ENCODE peak calls at places on chromosomes 2 and 18, in ten cellular contexts. E, N, Y, I, J, P, K, R, F and W are unnamed samples.

GRCh38 chr2:229206548-229206947 is 64.5 kb downstream of the PID1 start:
- DNase-seq in E (no peak), N (no peak), Y (no peak), I (no peak), J (no peak), P (no peak), K (no peak), R (no peak), F (no peak), W (no peak)

GRCh38 chr18:50707841-50708240 is 112.0 kb downstream of the MRO start:
- DNase-seq in E (no peak), N (no peak), Y (no peak), I (no peak), J (no peak), P (no peak), K (no peak), R (no peak), F (no peak), W (no peak)

GRCh38 chr2:38835990-38836389 is 39.7 kb downstream of the DHX57 start:
- DNase-seq in E (no peak), N (no peak), Y (no peak), I (peak; percentile 25), J (no peak), P (no peak), K (peak; percentile 13), R (no peak), F (no peak), W (no peak)

GRCh38 chr18:58148954-58149471 is 105.0 kb downstream of the NEDD4L start:
- DNase-seq in E (no peak), N (no peak), Y (no peak), I (no peak), J (no peak), P (no peak), K (peak; percentile 41), R (no peak), F (no peak), W (peak; percentile 12)

GRCh38 chr18:10833656-10834055 is 307.8 kb downstream of the NAPG start:
- DNase-seq in E (no peak), N (no peak), Y (no peak), I (no peak), J (no peak), P (no peak), K (no peak), R (no peak), F (no peak), W (peak; percentile 39)

GRCh38 chr2:234178309-234179030 is 128.0 kb downstream of the SPP2 start:
- DNase-seq in E (no peak), N (no peak), Y (peak; percentile 51), I (no peak), J (no peak), P (peak; percentile 66), K (no peak), R (no peak), F (no peak), W (peak; percentile 44)

GRCh38 chr18:35827275-35827929 is 145.1 kb upstream of the RMP24 start:
- DNase-seq in E (no peak), N (no peak), Y (no peak), I (no peak), J (no peak), P (no peak), K (no peak), R (no peak), F (no peak), W (no peak)

GRCh38 chr2:207163815-207164747 is 1.7 kb downstream of the KLF7 start:
- DNase-seq in E (peak; percentile 15), N (no peak), Y (peak; percentile 59), I (no peak), J (peak; percentile 76), P (peak; percentile 55), K (peak; percentile 78), R (no peak), F (no peak), W (peak; percentile 78)

GRCh38 chr2:71746946-71747501 is 293.7 kb downstream of the DYSF start:
- DNase-seq in E (peak; percentile 25), N (no peak), Y (peak; percentile 18), I (no peak), J (peak; percentile 62), P (peak; percentile 56), K (peak; percentile 22), R (no peak), F (no peak), W (peak; percentile 55)

GRCh38 chr2:100793982-100794381 is 26.0 kb upstream of the NPAS2 start:
- DNase-seq in E (no peak), N (no peak), Y (no peak), I (no peak), J (no peak), P (no peak), K (no peak), R (no peak), F (no peak), W (no peak)

GRCh38 chr2:222861411-222862067 is 703 bp downstream of the ACSL3 start:
- DNase-seq in E (no peak), N (no peak), Y (peak; percentile 32), I (no peak), J (peak; percentile 79), P (peak; percentile 37), K (peak; percentile 53), R (no peak), F (no peak), W (no peak)

GRCh38 chr2:31247671-31248070 is 13.7 kb downstream of the EHD3 start:
- DNase-seq in E (no peak), N (no peak), Y (no peak), I (no peak), J (no peak), P (peak; percentile 56), K (no peak), R (no peak), F (no peak), W (no peak)

GRCh38 chr2:181742908-181743722 is 62.8 kb upstream of the NEUROD1 start:
- DNase-seq in E (no peak), N (no peak), Y (peak; percentile 73), I (peak; percentile 5), J (no peak), P (peak; percentile 62), K (peak; percentile 64), R (no peak), F (no peak), W (peak; percentile 76)

GRCh38 chr2:75428627-75429026 is 132.1 kb downstream of the EVA1A start:
- DNase-seq in E (no peak), N (no peak), Y (no peak), I (no peak), J (no peak), P (no peak), K (no peak), R (no peak), F (no peak), W (no peak)

GRCh38 chr2:96264656-96265348 is 995 bp downstream of the TMEM127 start:
- DNase-seq in E (no peak), N (no peak), Y (peak; percentile 46), I (no peak), J (peak; percentile 69), P (peak; percentile 45), K (peak; percentile 37), R (no peak), F (no peak), W (peak; percentile 33)

GRCh38 chr18:58254873-58255511 is 211.0 kb downstream of the NEDD4L start:
- DNase-seq in E (no peak), N (no peak), Y (peak; percentile 75), I (no peak), J (peak; percentile 86), P (no peak), K (no peak), R (no peak), F (no peak), W (no peak)

GRCh38 chr2:43026451-43027102 is 199.8 kb downstream of the ZFP36L2 start:
- DNase-seq in E (no peak), N (no peak), Y (no peak), I (no peak), J (peak; percentile 62), P (no peak), K (no peak), R (no peak), F (no peak), W (no peak)

DNA sequence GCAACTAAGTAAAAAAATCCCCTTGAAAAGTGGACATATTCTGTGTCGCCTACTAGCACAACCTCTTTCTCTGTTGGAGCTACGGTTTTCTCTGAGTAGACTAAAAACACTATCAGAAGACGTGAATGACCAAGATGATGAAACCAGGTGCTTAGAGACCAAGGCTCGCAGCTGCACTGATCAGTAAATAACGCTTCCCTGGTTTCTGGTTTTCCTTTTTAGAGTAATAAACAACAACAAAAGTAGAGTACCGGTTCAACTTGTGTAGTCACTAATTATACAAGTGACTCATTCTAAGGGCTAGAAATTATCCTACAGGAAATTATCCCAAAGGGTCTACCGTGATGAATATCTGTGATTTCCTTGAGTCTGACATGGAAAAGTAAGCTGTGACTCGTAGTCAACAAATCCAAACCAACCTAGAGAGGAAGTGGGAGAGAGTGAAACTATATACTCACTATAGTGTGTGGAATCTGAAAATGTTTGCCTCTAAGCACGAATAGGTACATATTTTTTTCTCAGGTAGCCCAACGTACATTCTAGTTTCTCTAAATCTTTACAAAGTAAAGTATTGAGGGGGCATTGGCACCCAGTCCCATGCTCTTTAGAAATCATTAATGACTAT is 17.8 kb downstream of the RASGRP3 start:
- DNase-seq in E (no peak), N (no peak), Y (no peak), I (no peak), J (no peak), P (peak; percentile 14), K (no peak), R (no peak), F (no peak), W (no peak)
- H3K4me3 ChIP-seq in E (no peak overlapping the region), N (no peak overlapping the region), Y (no peak overlapping the region), I (no peak overlapping the region), J (no peak overlapping the region), P (no peak overlapping the region), K (no peak overlapping the region), R (no peak overlapping the region), F (no peak overlapping the region), W (no peak overlapping the region)

GRCh38 chr2:194867328-194867727 is 789.7 kb upstream of the SLC39A10 start:
- DNase-seq in E (no peak), N (no peak), Y (peak; percentile 27), I (no peak), J (no peak), P (no peak), K (no peak), R (no peak), F (no peak), W (peak; percentile 3)
- TF ChIP-seq CTCF in E (no peak), N (no peak), Y (peak; percentile 52), I (no peak), J (no peak), P (peak; percentile 42), K (peak; percentile 31), R (peak; percentile 47), F (peak; percentile 51), W (peak; percentile 33)

DNA sequence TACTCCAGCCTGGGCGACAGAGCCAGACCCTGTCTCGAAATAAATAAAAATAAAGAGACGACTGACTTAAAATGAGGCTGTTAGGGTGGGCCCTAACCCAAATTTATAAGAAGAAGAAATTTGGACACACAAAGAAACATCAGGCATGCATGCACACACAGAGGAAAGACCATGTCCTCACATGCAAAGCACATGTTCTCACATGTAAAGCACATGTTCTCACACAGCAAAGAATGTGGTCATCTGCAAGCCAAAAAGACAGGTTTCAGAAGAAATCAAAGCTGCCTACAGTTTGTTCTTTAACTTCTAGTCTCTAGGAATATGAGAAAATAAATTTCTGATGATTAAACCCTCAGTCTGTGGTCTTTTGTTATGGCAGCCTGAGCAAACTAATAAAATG is 132.3 kb upstream of the CRIM1 start:
- DNase-seq in E (no peak), N (no peak), Y (no peak), I (no peak), J (no peak), P (no peak), K (no peak), R (no peak), F (no peak), W (no peak)
- H3K4me3 ChIP-seq in E (no peak overlapping the region), N (no peak overlapping the region), Y (no peak overlapping the region), I (no peak overlapping the region), J (no peak overlapping the region), P (no peak overlapping the region), K (no peak overlapping the region), R (no peak overlapping the region), F (no peak overlapping the region), W (no peak overlapping the region)

GRCh38 chr2:152555048-152555447 is 162.2 kb downstream of the PRPF40A start:
- DNase-seq in E (no peak), N (no peak), Y (peak; percentile 32), I (no peak), J (no peak), P (no peak), K (no peak), R (no peak), F (no peak), W (peak; percentile 40)
- TF ChIP-seq CTCF in E (no peak), N (peak; percentile 12), Y (peak; percentile 47), I (no peak), J (no peak), P (peak; percentile 62), K (no peak), R (peak; percentile 23), F (peak; percentile 41), W (peak; percentile 54)